ENCODE peak calls at places on chromosomes 2 and 18, in ten cellular contexts. One of them, this sample, is unnamed.

GRCh38 chr2:169131587-169132512 is 62.5 kb downstream of the DHRS9 start:
- DNase-seq in PC-3: peak
- DNase-seq in GM12878: peak
- DNase-seq in neural progenitor cell: peak
- DNase-seq in AG04449: no peak
- DNase-seq in CD8-positive, alpha-beta T cell: no peak
- DNase-seq in uterus: no peak
- DNase-seq in K562: peak
- DNase-seq in astrocyte of the spinal cord: peak
- DNase-seq in thoracic aorta: no peak
- DNase-seq in this sample: peak

GRCh38 chr2:3451926-3452671 is 67.2 kb downstream of the ADI1 start:
- DNase-seq in neural progenitor cell: peak
- DNase-seq in CD8-positive, alpha-beta T cell: no peak
- DNase-seq in PC-3: no peak
- DNase-seq in AG04449: no peak
- DNase-seq in uterus: no peak
- DNase-seq in K562: no peak
- DNase-seq in thoracic aorta: no peak
- DNase-seq in GM12878: no peak
- DNase-seq in astrocyte of the spinal cord: peak
- DNase-seq in this sample: no peak

GRCh38 chr18:45719106-45719505 is 4.9 kb upstream of the SLC14A1 start:
- DNase-seq in AG04449: no peak
- DNase-seq in thoracic aorta: no peak
- DNase-seq in CD8-positive, alpha-beta T cell: no peak
- DNase-seq in GM12878: no peak
- DNase-seq in K562: no peak
- DNase-seq in uterus: no peak
- DNase-seq in neural progenitor cell: no peak
- DNase-seq in PC-3: no peak
- DNase-seq in astrocyte of the spinal cord: no peak
- DNase-seq in this sample: no peak

GRCh38 chr2:85369500-85369899 is 14.9 kb downstream of the ELMOD3 start:
- DNase-seq in AG04449: no peak
- DNase-seq in K562: no peak
- DNase-seq in uterus: no peak
- DNase-seq in astrocyte of the spinal cord: no peak
- DNase-seq in thoracic aorta: no peak
- DNase-seq in GM12878: no peak
- DNase-seq in PC-3: peak
- DNase-seq in neural progenitor cell: no peak
- DNase-seq in CD8-positive, alpha-beta T cell: no peak
- DNase-seq in this sample: no peak

GRCh38 chr18:74731097-74731496 is 133.4 kb downstream of the ZNF407 start:
- DNase-seq in PC-3: peak
- DNase-seq in GM12878: no peak
- DNase-seq in neural progenitor cell: no peak
- DNase-seq in AG04449: peak
- DNase-seq in uterus: no peak
- DNase-seq in CD8-positive, alpha-beta T cell: no peak
- DNase-seq in astrocyte of the spinal cord: peak
- DNase-seq in thoracic aorta: no peak
- DNase-seq in K562: no peak
- DNase-seq in this sample: no peak

GRCh38 chr18:43757273-43757672 is 480.0 kb upstream of the SYT4 start:
- DNase-seq in neural progenitor cell: no peak
- DNase-seq in CD8-positive, alpha-beta T cell: no peak
- DNase-seq in astrocyte of the spinal cord: no peak
- DNase-seq in thoracic aorta: no peak
- DNase-seq in uterus: no peak
- DNase-seq in GM12878: no peak
- DNase-seq in PC-3: no peak
- DNase-seq in AG04449: no peak
- DNase-seq in K562: no peak
- DNase-seq in this sample: no peak

GRCh38 chr2:96087130-96087529 is 29.2 kb downstream of the ADRA2B start:
- DNase-seq in CD8-positive, alpha-beta T cell: no peak
- DNase-seq in uterus: no peak
- DNase-seq in GM12878: no peak
- DNase-seq in K562: no peak
- DNase-seq in astrocyte of the spinal cord: no peak
- DNase-seq in AG04449: no peak
- DNase-seq in neural progenitor cell: no peak
- DNase-seq in PC-3: no peak
- DNase-seq in thoracic aorta: no peak
- DNase-seq in this sample: no peak

GRCh38 chr2:3324404-3325281 is 53.0 kb downstream of the EIPR1 start:
- DNase-seq in CD8-positive, alpha-beta T cell: no peak
- DNase-seq in thoracic aorta: no peak
- DNase-seq in K562: no peak
- DNase-seq in neural progenitor cell: no peak
- DNase-seq in PC-3: no peak
- DNase-seq in GM12878: no peak
- DNase-seq in AG04449: no peak
- DNase-seq in uterus: no peak
- DNase-seq in astrocyte of the spinal cord: no peak
- DNase-seq in this sample: no peak

GRCh38 chr2:43214253-43214652 is 12.2 kb downstream of the ZFP36L2 start:
- DNase-seq in CD8-positive, alpha-beta T cell: no peak
- DNase-seq in thoracic aorta: no peak
- DNase-seq in neural progenitor cell: peak
- DNase-seq in astrocyte of the spinal cord: no peak
- DNase-seq in K562: no peak
- DNase-seq in PC-3: no peak
- DNase-seq in uterus: no peak
- DNase-seq in GM12878: no peak
- DNase-seq in AG04449: no peak
- DNase-seq in this sample: no peak

DNA sequence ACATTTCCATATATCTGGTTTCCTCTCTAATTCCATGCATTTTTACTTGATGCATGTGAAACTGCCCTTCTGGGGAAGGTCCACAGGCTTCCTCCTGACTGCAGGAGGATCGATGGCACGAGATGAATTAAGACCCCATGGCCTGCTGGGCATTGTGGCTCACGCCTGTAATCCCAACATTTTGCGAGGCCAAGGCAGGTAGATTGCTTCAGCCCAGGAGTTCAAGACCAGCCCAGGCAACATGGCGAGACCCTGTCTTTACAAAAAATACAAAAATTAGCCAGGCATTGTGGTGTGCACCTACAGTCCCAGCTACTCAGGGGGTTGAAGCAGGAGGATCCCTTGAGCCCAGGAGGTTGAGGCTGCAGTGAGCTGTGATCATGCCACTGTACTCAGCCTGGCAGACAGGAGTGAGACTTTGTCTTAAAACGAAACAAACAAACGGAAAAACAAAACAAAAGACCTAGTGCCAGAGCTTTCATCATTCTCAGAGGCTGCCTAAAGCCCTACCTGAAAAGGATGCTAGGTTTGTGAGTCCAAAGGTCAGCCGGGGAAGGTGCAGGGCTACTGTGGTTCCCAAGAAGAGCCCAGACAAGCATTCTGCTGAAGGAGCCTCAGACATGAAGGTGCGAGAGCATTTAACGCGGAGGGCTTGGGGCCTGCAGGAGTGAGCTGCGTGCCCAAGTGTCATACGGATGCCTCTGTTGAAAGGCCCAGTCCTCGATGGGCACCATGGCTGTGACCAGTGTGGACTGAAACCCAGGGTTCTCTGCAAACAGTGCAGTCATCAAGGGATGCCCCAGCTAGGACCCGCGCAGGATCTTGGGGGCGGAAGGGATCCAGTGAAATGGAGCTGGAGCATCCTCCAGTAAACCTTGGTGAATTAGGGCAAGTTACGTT is 21.5 kb downstream of the GPR55 start:
- DNase-seq in astrocyte of the spinal cord: no peak
- DNase-seq in thoracic aorta: no peak
- DNase-seq in uterus: peak
- DNase-seq in K562: no peak
- DNase-seq in neural progenitor cell: no peak
- DNase-seq in AG04449: no peak
- DNase-seq in CD8-positive, alpha-beta T cell: no peak
- DNase-seq in PC-3: no peak
- DNase-seq in GM12878: no peak
- DNase-seq in this sample: no peak
- TF ChIP-seq CTCF in astrocyte of the spinal cord: no peak
- TF ChIP-seq CTCF in thoracic aorta: no peak
- TF ChIP-seq CTCF in uterus: no peak
- TF ChIP-seq CTCF in K562: no peak
- TF ChIP-seq CTCF in neural progenitor cell: no peak
- TF ChIP-seq CTCF in AG04449: no peak
- TF ChIP-seq CTCF in CD8-positive, alpha-beta T cell: no peak
- TF ChIP-seq CTCF in PC-3: no peak
- TF ChIP-seq CTCF in GM12878: no peak
- TF ChIP-seq CTCF in this sample: no peak

GRCh38 chr2:227164745-227165350 is 424 bp downstream of the COL4A3 start:
- DNase-seq in thoracic aorta: no peak
- DNase-seq in astrocyte of the spinal cord: no peak
- DNase-seq in PC-3: peak
- DNase-seq in CD8-positive, alpha-beta T cell: no peak
- DNase-seq in K562: no peak
- DNase-seq in neural progenitor cell: peak
- DNase-seq in AG04449: no peak
- DNase-seq in uterus: no peak
- DNase-seq in GM12878: no peak
- DNase-seq in this sample: peak

GRCh38 chr2:227161947-227162346 is 2.1 kb downstream of the COL4A4 start:
- DNase-seq in PC-3: no peak
- DNase-seq in GM12878: no peak
- DNase-seq in AG04449: no peak
- DNase-seq in CD8-positive, alpha-beta T cell: no peak
- DNase-seq in astrocyte of the spinal cord: no peak
- DNase-seq in thoracic aorta: no peak
- DNase-seq in neural progenitor cell: no peak
- DNase-seq in K562: no peak
- DNase-seq in uterus: no peak
- DNase-seq in this sample: no peak

GRCh38 chr2:227163998-227164744 is at the start of the genes COL4A3 and COL4A4:
- DNase-seq in CD8-positive, alpha-beta T cell: no peak
- DNase-seq in astrocyte of the spinal cord: no peak
- DNase-seq in AG04449: no peak
- DNase-seq in GM12878: no peak
- DNase-seq in K562: no peak
- DNase-seq in PC-3: peak
- DNase-seq in uterus: peak
- DNase-seq in thoracic aorta: no peak
- DNase-seq in neural progenitor cell: peak
- DNase-seq in this sample: peak

GRCh38 chr2:227160164-227160563 is 3.8 kb downstream of the COL4A4 start:
- DNase-seq in PC-3: no peak
- DNase-seq in neural progenitor cell: no peak
- DNase-seq in uterus: no peak
- DNase-seq in K562: no peak
- DNase-seq in astrocyte of the spinal cord: no peak
- DNase-seq in AG04449: no peak
- DNase-seq in thoracic aorta: no peak
- DNase-seq in GM12878: no peak
- DNase-seq in CD8-positive, alpha-beta T cell: no peak
- DNase-seq in this sample: no peak

GRCh38 chr2:227163445-227163997 is 484 bp downstream of the COL4A4 start:
- DNase-seq in CD8-positive, alpha-beta T cell: no peak
- DNase-seq in AG04449: no peak
- DNase-seq in PC-3: no peak
- DNase-seq in uterus: no peak
- DNase-seq in astrocyte of the spinal cord: no peak
- DNase-seq in thoracic aorta: no peak
- DNase-seq in GM12878: no peak
- DNase-seq in neural progenitor cell: peak
- DNase-seq in K562: no peak
- DNase-seq in this sample: peak
- H3K4me3 ChIP-seq in CD8-positive, alpha-beta T cell: no peak
- H3K4me3 ChIP-seq in AG04449: no peak
- H3K4me3 ChIP-seq in PC-3: peak
- H3K4me3 ChIP-seq in uterus: peak
- H3K4me3 ChIP-seq in astrocyte of the spinal cord: peak
- H3K4me3 ChIP-seq in thoracic aorta: peak
- H3K4me3 ChIP-seq in GM12878: peak
- H3K4me3 ChIP-seq in neural progenitor cell: peak
- H3K4me3 ChIP-seq in K562: no peak
- H3K4me3 ChIP-seq in this sample: peak

DNA sequence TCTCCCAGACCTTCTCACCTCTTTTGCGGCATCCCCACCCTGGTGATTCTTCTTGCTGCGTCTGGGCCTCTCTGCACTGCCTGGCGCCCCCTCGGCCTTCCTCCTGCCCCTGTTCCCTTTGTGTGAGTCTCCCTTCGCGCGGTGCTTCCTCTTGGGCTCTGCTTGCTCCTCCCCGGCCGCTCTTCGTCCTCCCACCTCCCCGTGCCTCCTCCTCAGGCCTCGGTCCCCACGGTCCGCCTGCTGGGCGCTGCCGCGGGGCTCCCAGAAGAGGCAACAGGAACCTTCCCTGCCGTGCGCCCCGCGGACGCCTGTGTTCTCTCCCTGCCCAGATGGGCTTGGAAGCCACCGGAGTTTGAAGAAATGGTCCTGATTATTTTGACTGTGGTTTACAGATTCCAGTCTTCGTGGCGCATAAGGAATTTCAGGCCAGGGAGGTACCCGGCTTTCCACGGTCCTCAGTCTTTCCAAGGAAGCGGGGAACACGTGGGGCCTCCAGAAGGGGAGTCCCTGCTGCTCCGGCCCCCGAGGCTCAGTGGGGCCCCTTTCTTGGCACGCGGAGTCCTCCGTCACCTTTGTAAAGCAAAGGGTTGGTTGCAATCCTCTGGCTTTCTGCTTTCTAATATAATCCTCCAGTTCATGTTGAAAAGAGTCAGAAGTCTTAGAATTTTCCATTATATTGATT is 13.1 kb downstream of the RNU2-63P start:
- DNase-seq in K562: no peak
- DNase-seq in AG04449: no peak
- DNase-seq in CD8-positive, alpha-beta T cell: no peak
- DNase-seq in thoracic aorta: no peak
- DNase-seq in astrocyte of the spinal cord: peak
- DNase-seq in PC-3: no peak
- DNase-seq in GM12878: no peak
- DNase-seq in neural progenitor cell: peak
- DNase-seq in uterus: no peak
- DNase-seq in this sample: no peak
- TF ChIP-seq CTCF in K562: no peak
- TF ChIP-seq CTCF in AG04449: no peak
- TF ChIP-seq CTCF in CD8-positive, alpha-beta T cell: no peak
- TF ChIP-seq CTCF in thoracic aorta: no peak
- TF ChIP-seq CTCF in astrocyte of the spinal cord: no peak
- TF ChIP-seq CTCF in PC-3: no peak
- TF ChIP-seq CTCF in GM12878: no peak
- TF ChIP-seq CTCF in neural progenitor cell: no peak
- TF ChIP-seq CTCF in uterus: no peak
- TF ChIP-seq CTCF in this sample: no peak

DNA sequence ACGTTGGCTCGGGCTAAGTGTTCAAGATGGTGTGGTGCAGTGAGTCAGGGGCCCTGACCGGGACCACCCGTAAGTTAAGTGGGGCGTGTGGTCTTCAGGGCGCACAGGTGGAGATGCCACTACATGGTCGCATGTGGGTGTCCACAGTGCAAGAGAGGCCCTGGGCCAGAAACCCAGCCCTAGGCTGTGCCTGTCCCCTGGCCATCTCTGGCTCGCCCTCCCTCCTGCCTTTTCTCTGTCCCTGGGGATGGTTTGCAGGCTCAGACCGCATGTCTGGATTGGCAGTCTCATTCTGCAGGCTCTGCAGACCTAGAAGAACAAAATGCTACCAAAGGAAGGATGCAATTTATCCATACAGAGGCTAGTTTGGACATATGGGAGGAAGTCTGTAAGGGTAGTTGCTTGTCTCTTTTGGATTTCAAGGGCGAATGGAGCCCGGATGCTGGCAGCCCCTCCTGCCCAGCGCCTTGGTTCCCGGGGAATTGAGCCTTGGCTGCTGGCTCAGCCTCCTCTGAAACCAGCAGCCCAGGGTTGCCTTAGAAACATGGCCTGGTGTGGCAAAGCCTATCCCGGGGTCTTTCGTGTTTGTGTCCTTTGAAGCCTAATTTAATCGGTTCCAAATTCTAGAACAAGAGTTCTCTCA is 417.5 kb upstream of the HS6ST1 start:
- DNase-seq in thoracic aorta: no peak
- DNase-seq in neural progenitor cell: no peak
- DNase-seq in K562: no peak
- DNase-seq in PC-3: no peak
- DNase-seq in uterus: no peak
- DNase-seq in astrocyte of the spinal cord: no peak
- DNase-seq in GM12878: no peak
- DNase-seq in AG04449: no peak
- DNase-seq in CD8-positive, alpha-beta T cell: no peak
- DNase-seq in this sample: no peak
- H3K4me3 ChIP-seq in thoracic aorta: peak
- H3K4me3 ChIP-seq in neural progenitor cell: no peak
- H3K4me3 ChIP-seq in K562: no peak
- H3K4me3 ChIP-seq in PC-3: no peak
- H3K4me3 ChIP-seq in uterus: no peak
- H3K4me3 ChIP-seq in astrocyte of the spinal cord: no peak
- H3K4me3 ChIP-seq in GM12878: no peak
- H3K4me3 ChIP-seq in AG04449: no peak
- H3K4me3 ChIP-seq in CD8-positive, alpha-beta T cell: no peak
- H3K4me3 ChIP-seq in this sample: no peak